ENCODE peak calls at places on chromosomes 7 and 10, in seven cellular contexts. A, F, K, D, I, W and G are unnamed samples.

GRCh38 chr10:24027107-24027506 is 181.8 kb upstream of the KIAA1217 start:
- DNase-seq in A (no peak), F (no peak), K (no peak), D (no peak), I (peak), W (no peak), G (no peak)

GRCh38 chr10:29119374-29119773 is 169.5 kb upstream of the LYZL1 start:
- DNase-seq in A (no peak), F (peak), K (no peak), D (peak), I (peak), W (peak), G (no peak)

GRCh38 chr7:132161231-132161915 is 414.9 kb downstream of the PLXNA4 start:
- DNase-seq in A (peak), F (no peak), K (no peak), D (no peak), I (no peak), W (no peak), G (no peak)

GRCh38 chr7:136956671-136957070 is 88.2 kb downstream of the CHRM2 start:
- DNase-seq in A (no peak), F (no peak), K (no peak), D (no peak), I (no peak), W (no peak), G (no peak)

GRCh38 chr10:16184911-16185310 is 251.9 kb upstream of the PTER start:
- DNase-seq in A (no peak), F (no peak), K (no peak), D (no peak), I (no peak), W (no peak), G (no peak)

GRCh38 chr10:63003816-63004453 is 129.2 kb upstream of the NRBF2 start:
- DNase-seq in A (peak), F (peak), K (no peak), D (peak), I (no peak), W (no peak), G (peak)

GRCh38 chr7:140079121-140079536 is 16.4 kb upstream of the PARP12 start:
- DNase-seq in A (peak), F (no peak), K (no peak), D (peak), I (peak), W (peak), G (no peak)

GRCh38 chr7:82964150-82964882 is 198.4 kb downstream of the PCLO start:
- DNase-seq in A (no peak), F (no peak), K (no peak), D (no peak), I (no peak), W (no peak), G (no peak)

GRCh38 chr7:141562543-141562942 is 11.3 kb downstream of the AGK start:
- DNase-seq in A (no peak), F (no peak), K (no peak), D (no peak), I (no peak), W (no peak), G (no peak)

GRCh38 chr10:122164815-122165491 is 106.1 kb upstream of the BTBD16 start:
- DNase-seq in A (no peak), F (no peak), K (no peak), D (no peak), I (peak), W (no peak), G (no peak)

GRCh38 chr10:78004215-78005026 is 24.9 kb downstream of the POLR3A start:
- DNase-seq in A (no peak), F (no peak), K (no peak), D (no peak), I (no peak), W (no peak), G (peak)

GRCh38 chr7:131557521-131558385 is 1.3 kb upstream of the PODXL start:
- DNase-seq in A (peak), F (no peak), K (no peak), D (no peak), I (no peak), W (peak), G (no peak)

GRCh38 chr10:79383974-79384606 is 36.8 kb downstream of the PPIF start:
- DNase-seq in A (peak), F (no peak), K (no peak), D (no peak), I (no peak), W (no peak), G (no peak)

GRCh38 chr10:79385804-79386531 is 38.7 kb downstream of the PPIF start:
- DNase-seq in A (peak), F (no peak), K (no peak), D (no peak), I (no peak), W (peak), G (no peak)

GRCh38 chr10:42149722-42150427 is 488.5 kb downstream of the ZNF33B start:
- DNase-seq in A (peak), F (no peak), K (no peak), D (no peak), I (no peak), W (no peak), G (no peak)

GRCh38 chr7:55474944-55475911 is 97.1 kb downstream of the VOPP1 start:
- DNase-seq in A (no peak), F (no peak), K (no peak), D (no peak), I (no peak), W (no peak), G (no peak)

GRCh38 chr7:137337902-137338301 is 5.6 kb downstream of the PTN start:
- DNase-seq in A (no peak), F (no peak), K (no peak), D (no peak), I (no peak), W (no peak), G (peak)

GRCh38 chr10:102230264-102230860 is 4.3 kb downstream of the ELOVL3 start:
- DNase-seq in A (peak), F (peak), K (no peak), D (peak), I (no peak), W (peak), G (peak)

GRCh38 chr10:127293640-127294039 is 97.2 kb upstream of the INSYN2A start:
- DNase-seq in A (no peak), F (no peak), K (no peak), D (no peak), I (no peak), W (no peak), G (no peak)

GRCh38 chr10:29517352-29517923 is 117.3 kb downstream of the SVIL start:
- DNase-seq in A (peak), F (peak), K (no peak), D (peak), I (peak), W (peak), G (peak)

GRCh38 chr10:78331391-78331922 is 297.8 kb downstream of the RPS24 start:
- DNase-seq in A (no peak), F (no peak), K (no peak), D (no peak), I (no peak), W (peak), G (no peak)

GRCh38 chr10:133520193-133520738 is 6.9 kb upstream of the CYP2E1 start:
- DNase-seq in A (peak), F (peak), K (peak), D (peak), I (peak), W (peak), G (peak)

GRCh38 chr7:81190997-81191747 is 272.3 kb upstream of the SEMA3C start:
- DNase-seq in A (no peak), F (peak), K (no peak), D (no peak), I (peak), W (no peak), G (no peak)

GRCh38 chr10:77609781-77610272 is 27.8 kb downstream of the KCNMA1 start:
- DNase-seq in A (no peak), F (no peak), K (peak), D (no peak), I (no peak), W (no peak), G (no peak)

GRCh38 chr10:3852147-3852904 is 67.3 kb upstream of the KLF6 start:
- DNase-seq in A (no peak), F (peak), K (peak), D (peak), I (peak), W (no peak), G (peak)

GRCh38 chr10:36612436-36612835 is 513.0 kb upstream of the ANKRD30A start:
- DNase-seq in A (no peak), F (no peak), K (no peak), D (no peak), I (no peak), W (peak), G (peak)

GRCh38 chr10:13924020-13924725 is 337.4 kb downstream of the PRPF18 start:
- DNase-seq in A (no peak), F (no peak), K (no peak), D (no peak), I (no peak), W (no peak), G (no peak)

GRCh38 chr7:135160098-135160857 is 10.2 kb downstream of the CYREN start:
- DNase-seq in A (no peak), F (no peak), K (no peak), D (peak), I (no peak), W (no peak), G (no peak)

GRCh38 chr7:88462799-88463198 is 156.1 kb upstream of the STEAP4 start:
- DNase-seq in A (no peak), F (no peak), K (no peak), D (no peak), I (no peak), W (no peak), G (no peak)

GRCh38 chr7:129644634-129645230 is 33.2 kb downstream of the NRF1 start:
- DNase-seq in A (peak), F (peak), K (no peak), D (peak), I (peak), W (no peak), G (no peak)

GRCh38 chr7:77684030-77684429 is 12.2 kb upstream of the RSBN1L start:
- DNase-seq in A (no peak), F (no peak), K (no peak), D (no peak), I (no peak), W (peak), G (peak)

GRCh38 chr7:129213828-129214227 is 11.0 kb upstream of the AHCYL2 start:
- DNase-seq in A (peak), F (no peak), K (no peak), D (peak), I (peak), W (peak), G (peak)

GRCh38 chr10:60899266-60899665 is 44.7 kb downstream of the RHOBTB1 start:
- DNase-seq in A (no peak), F (no peak), K (no peak), D (no peak), I (no peak), W (no peak), G (no peak)

GRCh38 chr10:60905580-60905979 is 38.4 kb downstream of the RHOBTB1 start:
- DNase-seq in A (no peak), F (no peak), K (no peak), D (no peak), I (no peak), W (no peak), G (no peak)

GRCh38 chr10:60898372-60898771 is 45.6 kb downstream of the RHOBTB1 start:
- DNase-seq in A (no peak), F (no peak), K (no peak), D (no peak), I (no peak), W (no peak), G (no peak)

GRCh38 chr10:60903096-60903495 is 40.9 kb downstream of the RHOBTB1 start:
- DNase-seq in A (no peak), F (no peak), K (no peak), D (no peak), I (peak), W (no peak), G (no peak)

GRCh38 chr10:60901561-60902235 is 42.3 kb downstream of the RHOBTB1 start:
- DNase-seq in A (peak), F (no peak), K (no peak), D (no peak), I (no peak), W (no peak), G (no peak)
- TF ChIP-seq JUND in A (no peak), F (no peak), K (no peak), D (no peak), I (no peak), W (no peak), G (no peak)

GRCh38 chr7:6228363-6228762 is 44.1 kb downstream of the CYTH3 start:
- DNase-seq in A (peak), F (no peak), K (no peak), D (peak), I (no peak), W (no peak), G (no peak)

GRCh38 chr7:6231184-6231583 is 41.2 kb downstream of the CYTH3 start:
- DNase-seq in A (no peak), F (no peak), K (no peak), D (no peak), I (no peak), W (no peak), G (no peak)

GRCh38 chr7:6227294-6227846 is 45.1 kb downstream of the CYTH3 start:
- DNase-seq in A (peak), F (no peak), K (no peak), D (no peak), I (no peak), W (no peak), G (no peak)

GRCh38 chr7:6226194-6226799 is 46.1 kb downstream of the CYTH3 start:
- DNase-seq in A (no peak), F (no peak), K (no peak), D (no peak), I (no peak), W (no peak), G (no peak)

GRCh38 chr7:6228865-6229264 is 43.6 kb downstream of the CYTH3 start:
- DNase-seq in A (peak), F (no peak), K (peak), D (peak), I (no peak), W (no peak), G (no peak)
- TF ChIP-seq JUND in A (no peak), F (no peak), K (no peak), D (no peak), I (no peak), W (no peak), G (no peak)

GRCh38 chr10:70255329-70256299 is 22.4 kb upstream of the PPA1 start:
- DNase-seq in A (no peak), F (peak), K (no peak), D (no peak), I (peak), W (no peak), G (no peak)
- TF ChIP-seq JUND in A (no peak), F (peak), K (no peak), D (no peak), I (no peak), W (no peak), G (no peak)

GRCh38 chr7:103695496-103695895 is 249.5 kb upstream of the SLC26A5 start:
- DNase-seq in A (no peak), F (no peak), K (no peak), D (no peak), I (no peak), W (no peak), G (no peak)

GRCh38 chr7:103694304-103694703 is 248.3 kb upstream of the SLC26A5 start:
- DNase-seq in A (no peak), F (no peak), K (no peak), D (no peak), I (no peak), W (no peak), G (no peak)

GRCh38 chr7:103702454-103702853 is 256.4 kb upstream of the SLC26A5 start:
- DNase-seq in A (no peak), F (no peak), K (no peak), D (no peak), I (no peak), W (no peak), G (no peak)

GRCh38 chr7:103702982-103703381 is 257.0 kb upstream of the SLC26A5 start:
- DNase-seq in A (no peak), F (no peak), K (no peak), D (no peak), I (no peak), W (no peak), G (no peak)

DNA sequence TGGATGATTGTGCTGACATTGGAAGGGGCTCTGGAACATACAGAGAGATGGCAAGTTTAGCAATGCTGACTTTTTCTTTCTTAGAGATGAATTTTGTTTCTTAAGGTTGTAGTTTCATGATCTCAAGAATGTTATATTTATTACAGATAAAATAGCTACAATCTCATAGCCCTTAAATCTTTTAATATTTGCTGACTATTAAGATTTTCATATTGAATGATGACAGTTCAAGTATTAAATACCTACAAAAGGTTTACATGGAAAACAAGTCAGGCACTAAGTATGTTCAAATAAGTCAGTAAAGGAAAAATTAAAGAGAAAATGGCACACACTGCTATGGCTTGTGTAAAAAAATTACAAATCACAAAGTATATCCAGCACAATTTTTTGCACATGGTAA is 252.1 kb upstream of the SLC26A5 start:
- DNase-seq in A (no peak), F (no peak), K (no peak), D (no peak), I (no peak), W (no peak), G (no peak)
- TF ChIP-seq JUND in A (no peak), F (no peak), K (no peak), D (no peak), I (no peak), W (no peak), G (no peak)